ENCODE peak calls at places on chromosome 5, in seven cellular contexts. E is pancreas; O is CD8-positive, alpha-beta T cell; F is right atrium auricular region; H is dorsolateral prefrontal cortex; A is lung; K is IMR-90. R is an unnamed sample.

GRCh38 chr5:66894480-66895240 is 298.5 kb downstream of the MAST4 start:
- DNase-seq in A (no peak), F (no peak), O (no peak), K (peak; percentile 57), E (no peak), H (no peak), R (no peak)

GRCh38 chr5:173645897-173646574 is 29.6 kb upstream of the BOD1 start:
- DNase-seq in F (no peak), A (peak; percentile 35), E (no peak), K (no peak), H (no peak), O (no peak), R (no peak)

GRCh38 chr5:150114773-150115408 is 28.5 kb upstream of the CSF1R start:
- DNase-seq in O (no peak), K (no peak), F (peak; percentile 52), H (no peak), E (no peak), A (no peak), R (no peak)

GRCh38 chr5:149618581-149619248 is 37.4 kb downstream of the ARHGEF37 start:
- DNase-seq in F (no peak), A (no peak), E (no peak), K (peak; percentile 72), H (peak; percentile 24), O (no peak), R (peak; percentile 61)

GRCh38 chr5:140611020-140611521 is 21.9 kb downstream of the CD14 start:
- DNase-seq in A (no peak), O (no peak), F (no peak), E (no peak), K (peak; percentile 20), H (no peak), R (no peak)

GRCh38 chr5:1349246-1349645 is 4.3 kb upstream of the CLPTM1L start:
- DNase-seq in O (no peak), A (no peak), H (no peak), E (no peak), K (no peak), F (no peak), R (no peak)

GRCh38 chr5:4245511-4245910 is 649.9 kb downstream of the IRX1 start:
- DNase-seq in K (no peak), A (no peak), F (no peak), E (no peak), O (no peak), H (no peak), R (no peak)

GRCh38 chr5:150413176-150413901 is 629 bp upstream of the CD74 start:
- DNase-seq in O (no peak), A (no peak), K (no peak), F (no peak), E (no peak), H (no peak), R (no peak)

GRCh38 chr5:64637837-64638443 is 52.4 kb upstream of the SHISAL2B start:
- DNase-seq in H (no peak), E (no peak), A (no peak), F (no peak), O (no peak), K (no peak), R (no peak)

GRCh38 chr5:156595132-156595787 is 254.8 kb upstream of the PPP1R2B start:
- DNase-seq in F (peak; percentile 61), K (no peak), A (peak; percentile 34), O (no peak), E (no peak), H (peak; percentile 20), R (no peak)
- H3K27ac ChIP-seq in F (peak overlapping the region; percentile 92), K (no peak overlapping the region), A (peak overlapping the region; percentile 96), O (no peak overlapping the region), E (no peak overlapping the region), H (peak overlapping the region; percentile 76), R (no peak overlapping the region)

DNA sequence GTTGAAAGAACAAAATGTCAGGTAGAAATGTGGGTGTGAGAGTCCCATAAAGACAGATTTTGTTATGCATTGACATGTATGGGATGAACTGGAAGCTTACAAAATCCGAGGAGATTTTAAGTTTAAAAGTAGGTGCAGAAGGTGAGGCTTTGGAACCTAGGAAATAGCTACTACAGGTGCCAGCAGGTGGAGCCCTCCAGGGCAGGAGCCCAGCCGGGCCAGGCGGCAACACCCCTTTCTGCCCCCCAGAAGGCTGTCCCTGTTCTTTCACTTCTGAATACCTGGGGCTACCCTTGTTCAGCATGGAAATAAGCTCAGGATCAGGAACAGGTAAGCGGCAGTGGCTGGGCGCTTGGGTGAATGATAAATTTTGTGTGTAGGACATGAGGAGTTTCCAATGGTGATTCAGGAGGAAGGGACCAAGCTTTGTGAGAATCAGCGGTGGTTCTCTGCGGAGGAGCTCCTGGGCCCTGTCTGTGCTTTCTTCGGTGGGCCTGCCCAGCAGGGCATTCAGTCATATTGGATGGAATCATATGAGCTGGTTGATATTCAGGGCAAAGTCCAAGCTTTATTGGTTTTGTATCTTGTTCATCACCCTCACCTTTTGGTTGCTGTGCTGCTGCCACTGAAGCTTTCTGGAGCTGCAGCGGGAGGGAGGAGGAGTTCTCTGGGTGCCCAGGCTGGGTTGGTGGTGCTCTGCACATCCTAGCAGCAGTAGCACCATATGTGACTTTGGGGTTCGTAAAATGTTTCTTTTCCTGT is 12.3 kb downstream of the PCBD2 start:
- DNase-seq in E (no peak), F (no peak), K (no peak), O (no peak), A (no peak), H (no peak), R (no peak)
- TF ChIP-seq CTCF in E (no peak), F (no peak), K (peak; percentile 11), O (no peak), A (no peak), H (no peak), R (peak; percentile 35)

GRCh38 chr5:93574939-93575241 is 6.1 kb downstream of the NR2F1-AS1 start:
- DNase-seq in K (no peak), H (no peak), E (no peak), O (no peak), A (no peak), F (no peak), R (no peak)
- H3K27me3 ChIP-seq in K (no peaks in the 10 kb centered on the region), H (peaks cover 29% of the 10 kb centered on the region), E (peaks cover 12% of the 10 kb centered on the region), O (peaks cover 44% of the 10 kb centered on the region), A (no peaks in the 10 kb centered on the region), F (no peaks in the 10 kb centered on the region), R (peaks cover 79% of the 10 kb centered on the region)

DNA sequence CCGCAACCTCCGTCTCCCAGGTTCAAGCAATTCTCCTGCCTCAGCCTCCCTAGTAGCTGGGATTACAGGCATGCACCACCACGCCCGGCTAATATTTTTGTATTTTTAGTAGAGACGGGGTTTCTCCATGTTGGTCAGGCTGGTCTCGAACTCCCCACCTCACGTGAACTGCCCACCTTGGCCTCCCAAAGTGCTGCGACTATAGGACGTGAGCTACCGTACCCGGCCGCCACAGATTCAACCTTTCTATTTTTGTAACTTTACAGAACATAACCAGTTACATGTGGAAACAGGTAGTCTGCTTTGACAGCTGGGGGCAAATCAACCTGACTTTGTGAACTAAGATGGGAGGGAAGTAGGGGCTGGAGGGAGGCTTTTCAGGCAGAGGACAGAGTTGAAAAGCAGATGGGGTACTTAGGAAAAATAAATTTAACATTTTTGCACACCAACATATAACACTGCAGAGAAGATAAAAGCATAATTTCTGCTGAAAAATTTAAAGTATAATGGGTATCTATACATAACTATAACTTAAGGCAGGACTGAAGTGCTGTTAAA is 5.2 kb downstream of the RPL37 start:
- DNase-seq in K (no peak), E (no peak), H (no peak), F (no peak), O (no peak), A (no peak), R (no peak)
- H3K27ac ChIP-seq in K (no peak overlapping the region), E (no peak overlapping the region), H (no peak overlapping the region), F (no peak overlapping the region), O (no peak overlapping the region), A (no peak overlapping the region), R (no peak overlapping the region)

DNA sequence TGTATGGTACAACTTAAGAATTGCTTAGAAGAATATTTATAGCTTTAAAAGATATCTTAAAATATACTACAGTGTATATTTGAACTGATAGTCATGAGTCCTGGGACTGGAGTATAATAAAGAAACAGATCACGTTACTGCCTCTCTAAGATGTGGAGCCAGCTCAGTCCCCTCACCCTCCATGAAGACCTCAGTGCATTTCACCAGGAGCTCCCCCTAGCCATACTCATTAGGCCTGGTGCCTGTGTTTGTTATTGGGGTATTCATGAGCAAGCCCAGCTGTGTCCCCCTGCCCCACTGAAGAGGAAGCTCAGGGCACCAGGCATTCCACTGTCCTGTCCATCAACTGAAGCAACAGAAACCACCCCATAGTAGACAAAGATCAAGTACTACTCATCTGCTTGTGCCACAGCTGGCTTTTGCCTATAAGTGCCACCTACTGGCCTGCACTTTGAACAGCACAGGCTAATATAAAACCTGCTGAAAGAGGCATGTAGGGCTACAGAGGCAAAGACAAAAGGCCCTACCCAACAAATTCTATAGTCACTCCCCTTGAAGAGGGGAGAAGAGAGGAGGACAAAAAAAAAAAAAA is 850.2 kb upstream of the NUDT12 start:
- DNase-seq in F (no peak), E (no peak), A (no peak), O (no peak), K (peak; percentile 17), H (no peak), R (peak; percentile 17)
- TF ChIP-seq CTCF in F (no peak), E (no peak), A (no peak), O (no peak), K (peak; percentile 28), H (no peak), R (peak; percentile 35)

DNA sequence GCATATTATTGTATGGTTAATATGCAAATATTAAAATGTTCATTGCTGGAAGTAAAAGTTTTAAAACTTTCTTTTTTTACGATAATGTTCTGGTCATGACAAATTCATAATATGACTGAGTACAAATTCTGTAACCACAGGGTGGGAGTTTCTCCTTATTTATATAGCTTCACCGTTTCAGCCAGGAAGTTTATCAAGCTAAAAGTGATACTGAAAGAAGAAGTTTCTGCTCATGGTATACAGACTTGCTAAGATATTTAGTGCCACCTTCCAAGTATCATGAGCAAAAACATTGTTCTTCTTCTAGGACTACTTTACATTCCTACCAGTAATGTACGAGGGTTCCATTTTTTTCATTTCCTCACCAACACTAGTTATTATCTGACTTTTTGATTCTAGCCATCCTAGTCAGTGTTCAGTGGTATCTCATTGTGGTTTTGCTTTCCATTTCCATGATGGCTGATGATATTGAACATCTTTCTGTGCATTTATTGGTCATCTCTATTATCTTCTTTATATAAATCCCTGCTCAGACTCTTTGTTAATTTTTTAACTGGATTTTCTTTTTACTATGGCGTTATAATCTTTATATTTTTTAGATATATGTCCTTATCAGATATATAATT is 94.2 kb upstream of the PRRC1 start:
- DNase-seq in F (no peak), E (no peak), A (no peak), H (no peak), O (no peak), K (no peak), R (no peak)
- H3K27me3 ChIP-seq in F (no peaks in the 10 kb centered on the region), E (no peaks in the 10 kb centered on the region), A (no peaks in the 10 kb centered on the region), H (no peaks in the 10 kb centered on the region), O (no peaks in the 10 kb centered on the region), K (peaks cover 9% of the 10 kb centered on the region), R (no peaks in the 10 kb centered on the region)

GRCh38 chr5:36156124-36156601 is 4.3 kb downstream of the SKP2 start:
- DNase-seq in A (no peak), H (no peak), K (peak; percentile 60), E (no peak), O (no peak), F (no peak), R (no peak)
- H3K27ac ChIP-seq in A (no peak overlapping the region), H (no peak overlapping the region), K (peak overlapping the region; percentile 58), E (no peak overlapping the region), O (no peak overlapping the region), F (no peak overlapping the region), R (no peak overlapping the region)

R was measured in colonic mucosa.